ENCODE peak calls at places on chromosomes 7 and 10, in nine cellular contexts. D is DMS 273 treated with DMSO at 0.1 percent for 48 hours; I is neural crest cell; B is activated effector memory CD4-positive, alpha-beta T cell treated with anti-CD3 and anti-CD28 coated beads, Interleukin-2, amount 50 U/mL, for 16 hours; G is stimulated activated CD4-positive, alpha-beta T cell treated with anti-CD3 and anti-CD28 coated beads, Interleukin-4, amount 100 ng/mL, for 1 hour; P is OCI-M1; V is GM20000; C is posterior cingulate gyrus; A is ELF-1. F is an unnamed sample.

GRCh38 chr7:4794591-4795350 is 19.3 kb downstream of the AP5Z1 start:
- DNase-seq in D (no peak), I (no peak), B (no peak), G (no peak), P (peak; percentile 0), V (no peak), C (no peak), A (peak; percentile 84), F (no peak)

GRCh38 chr7:96508371-96508770 is 186.5 kb upstream of the SLC25A13 start:
- DNase-seq in D (peak; percentile 87), I (no peak), B (no peak), G (no peak), P (no peak), V (no peak), C (no peak), A (no peak), F (no peak)

GRCh38 chr7:127536426-127537152 is 48.8 kb downstream of the GCC1 start:
- DNase-seq in D (no peak), I (no peak), B (no peak), G (no peak), P (no peak), V (no peak), C (peak; percentile 7), A (peak; percentile 23), F (no peak)

GRCh38 chr7:25732771-25733217 is 419.2 kb upstream of the NFE2L3 start:
- DNase-seq in D (no peak), I (peak; percentile 34), B (no peak), G (no peak), P (peak; percentile 4), V (no peak), C (no peak), A (peak; percentile 90), F (no peak)

GRCh38 chr10:62744136-62744535 is 60.4 kb upstream of the ADO start:
- DNase-seq in D (no peak), I (no peak), B (no peak), G (no peak), P (no peak), V (no peak), C (no peak), A (no peak), F (no peak)

GRCh38 chr7:125467996-125468854 is 538.6 kb upstream of the POT1 start:
- DNase-seq in D (no peak), I (no peak), B (no peak), G (no peak), P (no peak), V (no peak), C (no peak), A (no peak), F (no peak)

GRCh38 chr10:64956441-64956840 is 1435.2 kb downstream of the REEP3 start:
- DNase-seq in D (no peak), I (no peak), B (no peak), G (no peak), P (no peak), V (no peak), C (no peak), A (no peak), F (no peak)

GRCh38 chr7:22109761-22110160 is 164.1 kb upstream of the CDCA7L start:
- DNase-seq in D (no peak), I (no peak), B (no peak), G (peak; percentile 13), P (peak; percentile 8), V (no peak), C (peak; percentile 54), A (peak; percentile 71), F (peak; percentile 35)

GRCh38 chr10:8874268-8874667 is 819.8 kb downstream of the GATA3 start:
- DNase-seq in D (no peak), I (no peak), B (no peak), G (no peak), P (no peak), V (no peak), C (no peak), A (no peak), F (no peak)

GRCh38 chr7:46933596-46933995 is 648.3 kb downstream of the TNS3 start:
- DNase-seq in D (no peak), I (no peak), B (no peak), G (no peak), P (peak; percentile 29), V (no peak), C (no peak), A (no peak), F (no peak)

GRCh38 chr10:78914502-78915330 is 154.1 kb upstream of the ZMIZ1 start:
- DNase-seq in D (no peak), I (no peak), B (no peak), G (no peak), P (no peak), V (no peak), C (no peak), A (no peak), F (peak; percentile 2)

GRCh38 chr7:2641406-2642393 is 9.9 kb downstream of the TTYH3 start:
- DNase-seq in D (no peak), I (no peak), B (no peak), G (no peak), P (peak; percentile 13), V (peak; percentile 80), C (peak; percentile 85), A (peak; percentile 94), F (no peak)

GRCh38 chr10:102504179-102504975 is 605 bp downstream of the SUFU start:
- DNase-seq in D (no peak), I (peak; percentile 62), B (peak; percentile 75), G (peak; percentile 40), P (peak; percentile 76), V (no peak), C (no peak), A (peak; percentile 89), F (no peak)

GRCh38 chr10:61140765-61141392 is 196.9 kb upstream of the RHOBTB1 start:
- DNase-seq in D (peak; percentile 16), I (no peak), B (no peak), G (no peak), P (peak; percentile 86), V (peak; percentile 17), C (no peak), A (no peak), F (peak; percentile 16)

GRCh38 chr7:104296900-104297299 is 31.5 kb upstream of the LHFPL3 start:
- DNase-seq in D (no peak), I (no peak), B (no peak), G (no peak), P (no peak), V (no peak), C (no peak), A (no peak), F (no peak)

GRCh38 chr10:33412261-33413092 is 78.0 kb upstream of the NRP1 start:
- DNase-seq in D (no peak), I (no peak), B (no peak), G (no peak), P (no peak), V (no peak), C (no peak), A (no peak), F (no peak)

GRCh38 chr10:49634053-49634660 is 20.3 kb downstream of the CHAT start:
- DNase-seq in D (peak; percentile 59), I (no peak), B (peak; percentile 51), G (no peak), P (no peak), V (no peak), C (no peak), A (no peak), F (no peak)

GRCh38 chr7:137992738-137993394 is 9.0 kb downstream of the CREB3L2 start:
- DNase-seq in D (peak; percentile 65), I (no peak), B (no peak), G (no peak), P (peak; percentile 67), V (no peak), C (no peak), A (no peak), F (no peak)

GRCh38 chr10:91635401-91636400 is 2.8 kb upstream of the PPP1R3C start:
- DNase-seq in D (peak; percentile 43), I (peak; percentile 63), B (peak; percentile 65), G (peak; percentile 19), P (peak; percentile 92), V (peak; percentile 66), C (peak; percentile 17), A (peak; percentile 42), F (peak; percentile 36)

GRCh38 chr7:159099711-159100231 is 44.9 kb downstream of the VIPR2 start:
- DNase-seq in D (no peak), I (no peak), B (peak; percentile 53), G (no peak), P (no peak), V (no peak), C (no peak), A (no peak), F (no peak)

GRCh38 chr10:124518366-124518765 is 56.7 kb downstream of the LHPP start:
- DNase-seq in D (no peak), I (no peak), B (no peak), G (no peak), P (no peak), V (no peak), C (no peak), A (no peak), F (no peak)

GRCh38 chr7:79217468-79217867 is 236.0 kb downstream of the MAGI2 start:
- DNase-seq in D (no peak), I (no peak), B (no peak), G (no peak), P (no peak), V (no peak), C (no peak), A (no peak), F (no peak)

GRCh38 chr7:111639894-111640293 is 77.6 kb upstream of the IMMP2L start:
- DNase-seq in D (no peak), I (no peak), B (no peak), G (no peak), P (no peak), V (no peak), C (no peak), A (no peak), F (no peak)

GRCh38 chr10:124536496-124537050 is 75.0 kb downstream of the LHPP start:
- DNase-seq in D (no peak), I (no peak), B (no peak), G (no peak), P (no peak), V (no peak), C (no peak), A (peak; percentile 55), F (no peak)

GRCh38 chr7:26189000-26189539 is 11.5 kb downstream of the HNRNPA2B1 start:
- DNase-seq in D (no peak), I (no peak), B (no peak), G (no peak), P (peak; percentile 25), V (no peak), C (no peak), A (no peak), F (no peak)

GRCh38 chr10:6255548-6256061 is 52.9 kb downstream of the PFKFB3 start:
- DNase-seq in D (no peak), I (no peak), B (peak; percentile 12), G (no peak), P (no peak), V (no peak), C (no peak), A (peak; percentile 53), F (no peak)

GRCh38 chr7:158655931-158656441 is 48.6 kb downstream of the NCAPG2 start:
- DNase-seq in D (no peak), I (no peak), B (peak; percentile 81), G (peak; percentile 38), P (no peak), V (peak; percentile 89), C (no peak), A (no peak), F (no peak)

GRCh38 chr10:16644146-16644545 is 122.5 kb upstream of the C1QL3 start:
- DNase-seq in D (no peak), I (no peak), B (no peak), G (no peak), P (peak; percentile 26), V (no peak), C (no peak), A (no peak), F (no peak)

GRCh38 chr7:44372560-44373417 is 47.4 kb upstream of the CAMK2B start:
- DNase-seq in D (no peak), I (no peak), B (no peak), G (no peak), P (no peak), V (no peak), C (no peak), A (no peak), F (no peak)

GRCh38 chr10:90652519-90652918 is 205.3 kb downstream of the HTR7 start:
- DNase-seq in D (no peak), I (no peak), B (no peak), G (no peak), P (peak; percentile 48), V (peak; percentile 4), C (no peak), A (peak; percentile 4), F (no peak)

GRCh38 chr10:119299531-119299930 is 92.2 kb downstream of the GRK5 start:
- DNase-seq in D (no peak), I (no peak), B (no peak), G (no peak), P (peak; percentile 41), V (no peak), C (no peak), A (no peak), F (no peak)